ENCODE peak calls at places on chromosome 19, in ten cellular contexts. C is AG09319; D is NCI-H1092 treated with DMSO at 0.1 percent for 48 hours; B is body of pancreas; O is stimulated activated effector memory CD8-positive, alpha-beta T cell treated with anti-CD3 and anti-CD28 coated beads, Interleukin-12 subunit alpha, Interleukin-12 subunit beta, amount 100 ng/mL, for 72 hours; W is kidney tubule cell; N is progenitor cell of endocrine pancreas; Z is germinal center; F is breast epithelium; T is activated CD4-positive, alpha-beta T cell treated with anti-CD3 and anti-CD28 coated beads, Interleukin-2, amount 50 U/mL, for 24 hours. K is an unnamed sample.

GRCh38 chr19:41871573-41872383 is 5.3 kb upstream of the CD79A start:
- DNase-seq in B (peak), N (no peak), F (no peak), C (no peak), D (no peak), T (peak), W (no peak), Z (peak), O (peak), K (no peak)

GRCh38 chr19:23673132-23673531 is 13.9 kb downstream of the ZNF675 start:
- DNase-seq in N (no peak), F (no peak), B (no peak), D (no peak), C (no peak), Z (no peak), T (no peak), W (no peak), O (no peak), K (no peak)

GRCh38 chr19:30116984-30117555 is 175.0 kb downstream of the URI1 start:
- DNase-seq in N (no peak), W (no peak), Z (no peak), B (no peak), C (no peak), T (no peak), F (no peak), D (no peak), O (no peak), K (no peak)

GRCh38 chr19:8571006-8571411 is 6.2 kb downstream of the MYO1F start:
- DNase-seq in F (no peak), D (no peak), O (no peak), W (peak), Z (no peak), C (no peak), N (no peak), T (no peak), B (peak), K (no peak)

GRCh38 chr19:8148410-8149231 is 771 bp downstream of the FBN3 start:
- DNase-seq in T (no peak), O (no peak), W (no peak), D (no peak), F (no peak), N (peak), Z (no peak), C (no peak), B (no peak), K (no peak)

GRCh38 chr19:29006057-29006735 is 206.8 kb downstream of the UQCRFS1 start:
- DNase-seq in O (no peak), T (no peak), W (peak), Z (no peak), B (no peak), D (no peak), C (no peak), N (no peak), F (no peak), K (no peak)

GRCh38 chr19:46416077-46416709 is 2.8 kb upstream of the CCDC8 start:
- DNase-seq in W (peak), Z (no peak), N (peak), D (peak), T (no peak), O (no peak), F (peak), B (peak), C (peak), K (peak)

GRCh38 chr19:48419158-48419920 is 25.9 kb downstream of the GRIN2D start:
- DNase-seq in F (no peak), W (no peak), T (peak), O (peak), B (peak), C (no peak), Z (peak), D (no peak), N (no peak), K (no peak)

GRCh38 chr19:13841339-13842293 is 35.3 kb upstream of the NANOS3 start:
- DNase-seq in C (no peak), B (peak), T (no peak), W (peak), D (no peak), N (no peak), F (peak), O (no peak), Z (no peak), K (no peak)

GRCh38 chr19:47778089-47778953 is at the start of gene SELENOW:
- DNase-seq in Z (peak), D (peak), T (peak), C (no peak), O (peak), W (peak), B (peak), N (peak), F (peak), K (peak)

GRCh38 chr19:3665681-3666544 is 34.4 kb downstream of the PIP5K1C start:
- DNase-seq in B (peak), N (peak), T (peak), D (no peak), W (peak), C (no peak), O (peak), F (peak), Z (peak), K (no peak)